ENCODE peak calls at places on chromosomes 2 and 18, in six cellular contexts. H is left ventricle myocardium superior; J is iPS DF 19.7; X is activated effector memory CD4-positive, alpha-beta T cell treated with Interleukin-2 at 50 U/mL for 16 hours; O is endothelial cell of umbilical vein; R is CD4-positive, alpha-beta memory T cell. Q is an unnamed sample.

GRCh38 chr18:13275075-13275474 is 56.5 kb downstream of the LDLRAD4 start:
- DNase-seq in X (no peak), J (no peak), H (no peak), O (no peak), R (no peak), Q (no peak)

GRCh38 chr2:149175956-149176355 is 137.5 kb downstream of the LYPD6B start:
- DNase-seq in X (no peak), R (no peak), O (no peak), J (no peak), H (no peak), Q (no peak)

GRCh38 chr2:13020469-13020868 is 303.7 kb downstream of the TRIB2 start:
- DNase-seq in H (no peak), J (no peak), O (no peak), X (no peak), R (no peak), Q (no peak)

GRCh38 chr2:71643674-71644357 is 190.5 kb downstream of the DYSF start:
- DNase-seq in O (no peak), R (no peak), J (no peak), H (no peak), X (no peak), Q (no peak)

GRCh38 chr2:25251461-25252273 is 83.3 kb upstream of the POMC start:
- DNase-seq in R (peak; percentile 33), O (peak; percentile 64), X (peak; percentile 26), H (peak; percentile 78), J (no peak), Q (peak; percentile 70)

GRCh38 chr18:6747646-6748045 is 18.1 kb downstream of the ARHGAP28 start:
- DNase-seq in J (no peak), X (no peak), H (no peak), R (no peak), O (peak; percentile 93), Q (no peak)

GRCh38 chr2:20236496-20236895 is 11.6 kb upstream of the SDC1 start:
- DNase-seq in R (no peak), H (no peak), O (no peak), X (no peak), J (no peak), Q (no peak)

GRCh38 chr2:45731146-45731545 is 79.7 kb downstream of the PRKCE start:
- DNase-seq in O (peak; percentile 6), J (no peak), H (no peak), X (no peak), R (no peak), Q (no peak)

GRCh38 chr2:219557791-219558785 is 13.3 kb downstream of the OBSL1 start:
- DNase-seq in X (no peak), H (peak; percentile 23), R (no peak), J (no peak), O (no peak), Q (no peak)

GRCh38 chr2:40043191-40043590 is 264.1 kb upstream of the THUMPD2 start:
- DNase-seq in R (no peak), X (no peak), H (no peak), O (no peak), J (no peak), Q (no peak)

GRCh38 chr2:187360286-187360685 is 87.8 kb downstream of the CALCRL start:
- DNase-seq in J (no peak), O (peak; percentile 82), X (no peak), R (no peak), H (no peak), Q (no peak)

GRCh38 chr18:56200381-56200831 is 438.0 kb downstream of the TXNL1 start:
- DNase-seq in R (no peak), H (no peak), X (no peak), J (no peak), O (peak; percentile 93), Q (no peak)

GRCh38 chr2:187749804-187750431 is 195.7 kb upstream of the TFPI start:
- DNase-seq in J (no peak), X (no peak), R (no peak), O (no peak), H (no peak), Q (no peak)

GRCh38 chr2:26682155-26682554 is 10.4 kb upstream of the KCNK3 start:
- DNase-seq in R (no peak), O (no peak), J (no peak), H (no peak), X (no peak), Q (no peak)

GRCh38 chr2:44392338-44392943 is 30.7 kb downstream of the CAMKMT start:
- DNase-seq in H (no peak), O (peak; percentile 46), X (no peak), J (no peak), R (peak; percentile 30), Q (peak; percentile 2)